ENCODE peak calls at places on chromosome 14, in four cellular contexts. P is sigmoid colon, A is GM10248, Z is Peyer's patch. Y is an unnamed sample.
A peak's percentile ranks its signal among the peaks of the same experiment; 100 is the strongest.

GRCh38 chr14:31768355-31768754 is 207.2 kb downstream of the NUBPL start:
- DNase-seq in P (no peak), A (no peak), Z (no peak), Y (no peak)

GRCh38 chr14:90851327-90852036 is 35.3 kb upstream of the TTC7B start:
- DNase-seq in Z (no peak), P (no peak), A (no peak), Y (no peak)

GRCh38 chr14:102583726-102584125 is 8.7 kb upstream of the RCOR1 start:
- DNase-seq in A (no peak), P (no peak), Z (no peak), Y (no peak)

GRCh38 chr14:89947344-89947743 is 7.2 kb downstream of the EFCAB11 start:
- DNase-seq in A (no peak), P (no peak), Z (no peak), Y (no peak)

GRCh38 chr14:41446008-41446407 is 160.7 kb upstream of the LRFN5 start:
- DNase-seq in A (no peak), P (no peak), Z (no peak), Y (no peak)

GRCh38 chr14:95577067-95577800 is 42.4 kb downstream of the GLRX5 start:
- DNase-seq in P (no peak), Z (peak; percentile 47), A (peak; percentile 73), Y (no peak)

GRCh38 chr14:104364830-104365229 is 214.7 kb upstream of the C14orf180 start:
- DNase-seq in Z (no peak), P (no peak), A (no peak), Y (peak; percentile 38)

GRCh38 chr14:92514844-92515509 is 1.4 kb downstream of the RIN3 start:
- DNase-seq in A (no peak), Z (no peak), P (peak; percentile 61), Y (no peak)

GRCh38 chr14:51432302-51432948 is 192.4 kb downstream of the TMX1 start:
- DNase-seq in A (no peak), P (no peak), Z (no peak), Y (no peak)

GRCh38 chr14:99215277-99215676 is 56.7 kb downstream of the BCL11B start:
- DNase-seq in Z (no peak), P (no peak), A (no peak), Y (no peak)

GRCh38 chr14:61153436-61153835 is 127.7 kb downstream of the TMEM30B start:
- DNase-seq in A (no peak), P (no peak), Z (no peak), Y (no peak)

GRCh38 chr14:104994988-104995387 is 9.4 kb downstream of the CLBA1 start:
- DNase-seq in Z (no peak), A (no peak), P (no peak), Y (no peak)

GRCh38 chr14:38404100-38404541 is 148.2 kb upstream of the CLEC14A start:
- DNase-seq in A (no peak), P (no peak), Z (no peak), Y (no peak)

GRCh38 chr14:57089901-57090300 is 178.8 kb downstream of the EXOC5 start:
- DNase-seq in Z (no peak), A (no peak), P (no peak), Y (no peak)

Y was measured in posterior vena cava.